ENCODE peak calls at places on chromosomes 2 and 18, in nine cellular contexts. One of them, this sample, is unnamed.

GRCh38 chr2:51723716-51724115 is 691.8 kb upstream of the NRXN1 start:
- DNase-seq in heart left ventricle: no peak
- DNase-seq in naive B cell: no peak
- DNase-seq in HT-29: no peak
- DNase-seq in HS-5: no peak
- DNase-seq in activated T-cell treated with anti-CD3 and anti-CD28 coated beads, Interleukin-2, amount 50 U/mL, for 72 hours: no peak
- DNase-seq in NCI-H524: no peak
- DNase-seq in CD8-positive, alpha-beta memory T cell: no peak
- DNase-seq in H54: no peak
- DNase-seq in this sample: no peak

GRCh38 chr2:101442667-101443061 is 32.2 kb downstream of the RFX8 start:
- DNase-seq in naive B cell: no peak
- DNase-seq in NCI-H524: no peak
- DNase-seq in heart left ventricle: no peak
- DNase-seq in activated T-cell treated with anti-CD3 and anti-CD28 coated beads, Interleukin-2, amount 50 U/mL, for 72 hours: no peak
- DNase-seq in CD8-positive, alpha-beta memory T cell: no peak
- DNase-seq in HS-5: no peak
- DNase-seq in H54: no peak
- DNase-seq in HT-29: peak; percentile 8
- DNase-seq in this sample: no peak

GRCh38 chr2:11858883-11859282 is 112.5 kb downstream of the LPIN1 start:
- DNase-seq in HS-5: no peak
- DNase-seq in heart left ventricle: no peak
- DNase-seq in CD8-positive, alpha-beta memory T cell: no peak
- DNase-seq in naive B cell: no peak
- DNase-seq in activated T-cell treated with anti-CD3 and anti-CD28 coated beads, Interleukin-2, amount 50 U/mL, for 72 hours: no peak
- DNase-seq in HT-29: no peak
- DNase-seq in NCI-H524: no peak
- DNase-seq in H54: no peak
- DNase-seq in this sample: no peak

GRCh38 chr2:26691881-26692813 is at the start of gene KCNK3:
- DNase-seq in NCI-H524: peak; percentile 65
- DNase-seq in heart left ventricle: peak; percentile 75
- DNase-seq in CD8-positive, alpha-beta memory T cell: peak; percentile 17
- DNase-seq in activated T-cell treated with anti-CD3 and anti-CD28 coated beads, Interleukin-2, amount 50 U/mL, for 72 hours: peak; percentile 63
- DNase-seq in HT-29: no peak
- DNase-seq in H54: peak; percentile 30
- DNase-seq in HS-5: no peak
- DNase-seq in naive B cell: no peak
- DNase-seq in this sample: no peak

GRCh38 chr2:144320491-144320890 is 199.4 kb downstream of the ZEB2 start:
- DNase-seq in H54: peak; percentile 23
- DNase-seq in CD8-positive, alpha-beta memory T cell: peak; percentile 64
- DNase-seq in HS-5: peak; percentile 39
- DNase-seq in NCI-H524: no peak
- DNase-seq in naive B cell: peak; percentile 9
- DNase-seq in HT-29: no peak
- DNase-seq in activated T-cell treated with anti-CD3 and anti-CD28 coated beads, Interleukin-2, amount 50 U/mL, for 72 hours: peak; percentile 59
- DNase-seq in heart left ventricle: no peak
- DNase-seq in this sample: no peak

GRCh38 chr2:41853427-41854191 is 194.2 kb upstream of the PKDCC start:
- DNase-seq in activated T-cell treated with anti-CD3 and anti-CD28 coated beads, Interleukin-2, amount 50 U/mL, for 72 hours: no peak
- DNase-seq in CD8-positive, alpha-beta memory T cell: no peak
- DNase-seq in H54: no peak
- DNase-seq in heart left ventricle: peak; percentile 23
- DNase-seq in HS-5: peak; percentile 53
- DNase-seq in HT-29: peak; percentile 81
- DNase-seq in naive B cell: no peak
- DNase-seq in NCI-H524: peak; percentile 78
- DNase-seq in this sample: no peak

GRCh38 chr2:127052068-127052770 is 54.7 kb downstream of the BIN1 start:
- DNase-seq in CD8-positive, alpha-beta memory T cell: no peak
- DNase-seq in heart left ventricle: no peak
- DNase-seq in HS-5: no peak
- DNase-seq in activated T-cell treated with anti-CD3 and anti-CD28 coated beads, Interleukin-2, amount 50 U/mL, for 72 hours: no peak
- DNase-seq in HT-29: no peak
- DNase-seq in H54: no peak
- DNase-seq in NCI-H524: no peak
- DNase-seq in naive B cell: no peak
- DNase-seq in this sample: no peak

GRCh38 chr2:172107690-172108586 is 5.2 kb upstream of the DLX2 start:
- DNase-seq in CD8-positive, alpha-beta memory T cell: no peak
- DNase-seq in activated T-cell treated with anti-CD3 and anti-CD28 coated beads, Interleukin-2, amount 50 U/mL, for 72 hours: peak; percentile 16
- DNase-seq in HS-5: no peak
- DNase-seq in NCI-H524: no peak
- DNase-seq in naive B cell: no peak
- DNase-seq in H54: no peak
- DNase-seq in HT-29: no peak
- DNase-seq in heart left ventricle: no peak
- DNase-seq in this sample: no peak

GRCh38 chr18:78069784-78070664 is 820.4 kb downstream of the GALR1 start:
- DNase-seq in NCI-H524: peak; percentile 33
- DNase-seq in heart left ventricle: no peak
- DNase-seq in CD8-positive, alpha-beta memory T cell: no peak
- DNase-seq in naive B cell: no peak
- DNase-seq in HS-5: no peak
- DNase-seq in H54: no peak
- DNase-seq in HT-29: no peak
- DNase-seq in activated T-cell treated with anti-CD3 and anti-CD28 coated beads, Interleukin-2, amount 50 U/mL, for 72 hours: no peak
- DNase-seq in this sample: no peak

GRCh38 chr18:30810580-30810979 is 232.0 kb downstream of the DSC3 start:
- DNase-seq in HT-29: no peak
- DNase-seq in NCI-H524: no peak
- DNase-seq in activated T-cell treated with anti-CD3 and anti-CD28 coated beads, Interleukin-2, amount 50 U/mL, for 72 hours: no peak
- DNase-seq in HS-5: no peak
- DNase-seq in CD8-positive, alpha-beta memory T cell: no peak
- DNase-seq in H54: no peak
- DNase-seq in naive B cell: no peak
- DNase-seq in heart left ventricle: no peak
- DNase-seq in this sample: no peak

GRCh38 chr2:68740184-68740914 is 5.7 kb downstream of the ARHGAP25 start:
- DNase-seq in HS-5: no peak
- DNase-seq in NCI-H524: no peak
- DNase-seq in heart left ventricle: no peak
- DNase-seq in HT-29: no peak
- DNase-seq in H54: no peak
- DNase-seq in activated T-cell treated with anti-CD3 and anti-CD28 coated beads, Interleukin-2, amount 50 U/mL, for 72 hours: no peak
- DNase-seq in naive B cell: no peak
- DNase-seq in CD8-positive, alpha-beta memory T cell: no peak
- DNase-seq in this sample: no peak

GRCh38 chr18:77857926-77858325 is 608.3 kb downstream of the GALR1 start:
- DNase-seq in HT-29: no peak
- DNase-seq in heart left ventricle: no peak
- DNase-seq in H54: no peak
- DNase-seq in CD8-positive, alpha-beta memory T cell: no peak
- DNase-seq in activated T-cell treated with anti-CD3 and anti-CD28 coated beads, Interleukin-2, amount 50 U/mL, for 72 hours: no peak
- DNase-seq in naive B cell: no peak
- DNase-seq in HS-5: no peak
- DNase-seq in NCI-H524: peak; percentile 79
- DNase-seq in this sample: no peak

GRCh38 chr2:147382322-147382948 is 462.4 kb upstream of the ACVR2A start:
- DNase-seq in NCI-H524: peak; percentile 20
- DNase-seq in HS-5: no peak
- DNase-seq in HT-29: peak; percentile 20
- DNase-seq in H54: no peak
- DNase-seq in heart left ventricle: no peak
- DNase-seq in activated T-cell treated with anti-CD3 and anti-CD28 coated beads, Interleukin-2, amount 50 U/mL, for 72 hours: no peak
- DNase-seq in naive B cell: no peak
- DNase-seq in CD8-positive, alpha-beta memory T cell: no peak
- DNase-seq in this sample: no peak

GRCh38 chr18:61496374-61496773 is 163.1 kb downstream of the CDH20 start:
- DNase-seq in heart left ventricle: no peak
- DNase-seq in NCI-H524: no peak
- DNase-seq in naive B cell: no peak
- DNase-seq in activated T-cell treated with anti-CD3 and anti-CD28 coated beads, Interleukin-2, amount 50 U/mL, for 72 hours: no peak
- DNase-seq in HT-29: no peak
- DNase-seq in HS-5: no peak
- DNase-seq in H54: no peak
- DNase-seq in CD8-positive, alpha-beta memory T cell: no peak
- DNase-seq in this sample: no peak

GRCh38 chr2:134193006-134193405 is 60.9 kb upstream of the MGAT5 start:
- DNase-seq in activated T-cell treated with anti-CD3 and anti-CD28 coated beads, Interleukin-2, amount 50 U/mL, for 72 hours: no peak
- DNase-seq in HS-5: peak; percentile 26
- DNase-seq in heart left ventricle: no peak
- DNase-seq in CD8-positive, alpha-beta memory T cell: no peak
- DNase-seq in naive B cell: no peak
- DNase-seq in HT-29: no peak
- DNase-seq in NCI-H524: no peak
- DNase-seq in H54: no peak
- DNase-seq in this sample: no peak

GRCh38 chr2:105391058-105391627 is 7.7 kb downstream of the FHL2 start:
- DNase-seq in CD8-positive, alpha-beta memory T cell: no peak
- DNase-seq in naive B cell: no peak
- DNase-seq in H54: no peak
- DNase-seq in HT-29: no peak
- DNase-seq in NCI-H524: no peak
- DNase-seq in activated T-cell treated with anti-CD3 and anti-CD28 coated beads, Interleukin-2, amount 50 U/mL, for 72 hours: no peak
- DNase-seq in HS-5: peak; percentile 47
- DNase-seq in heart left ventricle: no peak
- DNase-seq in this sample: peak; percentile 62

GRCh38 chr2:27262379-27263286 is at the start of gene SLC30A3:
- DNase-seq in NCI-H524: peak; percentile 71
- DNase-seq in naive B cell: peak; percentile 51
- DNase-seq in activated T-cell treated with anti-CD3 and anti-CD28 coated beads, Interleukin-2, amount 50 U/mL, for 72 hours: peak; percentile 77
- DNase-seq in HT-29: no peak
- DNase-seq in HS-5: no peak
- DNase-seq in heart left ventricle: peak; percentile 73
- DNase-seq in H54: peak; percentile 97
- DNase-seq in CD8-positive, alpha-beta memory T cell: peak; percentile 54
- DNase-seq in this sample: no peak

GRCh38 chr18:58402951-58403702 is 225.8 kb downstream of the ALPK2 start:
- DNase-seq in H54: no peak
- DNase-seq in activated T-cell treated with anti-CD3 and anti-CD28 coated beads, Interleukin-2, amount 50 U/mL, for 72 hours: no peak
- DNase-seq in heart left ventricle: no peak
- DNase-seq in HS-5: no peak
- DNase-seq in HT-29: no peak
- DNase-seq in NCI-H524: no peak
- DNase-seq in naive B cell: no peak
- DNase-seq in CD8-positive, alpha-beta memory T cell: no peak
- DNase-seq in this sample: no peak

GRCh38 chr2:65278450-65279030 is 50.9 kb downstream of the ACTR2 start:
- DNase-seq in CD8-positive, alpha-beta memory T cell: no peak
- DNase-seq in HS-5: no peak
- DNase-seq in heart left ventricle: peak; percentile 42
- DNase-seq in naive B cell: no peak
- DNase-seq in activated T-cell treated with anti-CD3 and anti-CD28 coated beads, Interleukin-2, amount 50 U/mL, for 72 hours: no peak
- DNase-seq in NCI-H524: no peak
- DNase-seq in HT-29: no peak
- DNase-seq in H54: no peak
- DNase-seq in this sample: no peak

GRCh38 chr2:33680906-33681305 is 81.8 kb upstream of the FAM98A start:
- DNase-seq in CD8-positive, alpha-beta memory T cell: no peak
- DNase-seq in NCI-H524: no peak
- DNase-seq in HT-29: no peak
- DNase-seq in heart left ventricle: no peak
- DNase-seq in naive B cell: no peak
- DNase-seq in H54: no peak
- DNase-seq in HS-5: no peak
- DNase-seq in activated T-cell treated with anti-CD3 and anti-CD28 coated beads, Interleukin-2, amount 50 U/mL, for 72 hours: no peak
- DNase-seq in this sample: no peak

GRCh38 chr18:11042247-11042646 is 107.1 kb downstream of the PIEZO2 start:
- DNase-seq in CD8-positive, alpha-beta memory T cell: no peak
- DNase-seq in NCI-H524: peak; percentile 41
- DNase-seq in HT-29: no peak
- DNase-seq in HS-5: no peak
- DNase-seq in heart left ventricle: peak; percentile 11
- DNase-seq in H54: no peak
- DNase-seq in activated T-cell treated with anti-CD3 and anti-CD28 coated beads, Interleukin-2, amount 50 U/mL, for 72 hours: no peak
- DNase-seq in naive B cell: no peak
- DNase-seq in this sample: no peak

GRCh38 chr18:64097497-64097896 is 51.4 kb downstream of the LINC00305 start:
- DNase-seq in heart left ventricle: no peak
- DNase-seq in H54: no peak
- DNase-seq in naive B cell: no peak
- DNase-seq in HS-5: no peak
- DNase-seq in HT-29: no peak
- DNase-seq in CD8-positive, alpha-beta memory T cell: no peak
- DNase-seq in activated T-cell treated with anti-CD3 and anti-CD28 coated beads, Interleukin-2, amount 50 U/mL, for 72 hours: no peak
- DNase-seq in NCI-H524: no peak
- DNase-seq in this sample: no peak

GRCh38 chr18:36697905-36698304 is 130.9 kb downstream of the TPGS2 start:
- DNase-seq in naive B cell: no peak
- DNase-seq in HS-5: peak; percentile 58
- DNase-seq in heart left ventricle: no peak
- DNase-seq in HT-29: no peak
- DNase-seq in activated T-cell treated with anti-CD3 and anti-CD28 coated beads, Interleukin-2, amount 50 U/mL, for 72 hours: no peak
- DNase-seq in NCI-H524: no peak
- DNase-seq in CD8-positive, alpha-beta memory T cell: no peak
- DNase-seq in H54: peak; percentile 38
- DNase-seq in this sample: peak; percentile 64

GRCh38 chr2:24702800-24703199 is 90.4 kb downstream of the PTRHD1 start:
- DNase-seq in naive B cell: no peak
- DNase-seq in NCI-H524: no peak
- DNase-seq in CD8-positive, alpha-beta memory T cell: no peak
- DNase-seq in HS-5: peak; percentile 65
- DNase-seq in HT-29: peak; percentile 33
- DNase-seq in H54: peak; percentile 33
- DNase-seq in activated T-cell treated with anti-CD3 and anti-CD28 coated beads, Interleukin-2, amount 50 U/mL, for 72 hours: no peak
- DNase-seq in heart left ventricle: no peak
- DNase-seq in this sample: peak; percentile 88

GRCh38 chr18:56316727-56317126 is 321.7 kb downstream of the TXNL1 start:
- DNase-seq in naive B cell: no peak
- DNase-seq in heart left ventricle: no peak
- DNase-seq in HT-29: no peak
- DNase-seq in NCI-H524: no peak
- DNase-seq in HS-5: no peak
- DNase-seq in CD8-positive, alpha-beta memory T cell: no peak
- DNase-seq in H54: no peak
- DNase-seq in activated T-cell treated with anti-CD3 and anti-CD28 coated beads, Interleukin-2, amount 50 U/mL, for 72 hours: no peak
- DNase-seq in this sample: no peak

GRCh38 chr2:163207706-163208370 is 369.3 kb upstream of the KCNH7 start:
- DNase-seq in heart left ventricle: no peak
- DNase-seq in CD8-positive, alpha-beta memory T cell: no peak
- DNase-seq in HS-5: no peak
- DNase-seq in activated T-cell treated with anti-CD3 and anti-CD28 coated beads, Interleukin-2, amount 50 U/mL, for 72 hours: no peak
- DNase-seq in H54: no peak
- DNase-seq in HT-29: no peak
- DNase-seq in naive B cell: no peak
- DNase-seq in NCI-H524: no peak
- DNase-seq in this sample: no peak